ENCODE peak calls at places on chromosome 12, in seven cellular contexts. One of them, this sample, is unnamed.

GRCh38 chr12:1845427-1845826 is 25.1 kb downstream of the LRTM2 start:
- DNase-seq in cardiac muscle cell: no peak
- DNase-seq in WERI-Rb-1: peak; percentile 5
- DNase-seq in tibial artery: no peak
- DNase-seq in BJ: no peak
- DNase-seq in PC-3: no peak
- DNase-seq in mesenchymal stem cell: no peak
- DNase-seq in this sample: no peak

GRCh38 chr12:113837528-113838296 is 128.4 kb downstream of the RBM19 start:
- DNase-seq in tibial artery: no peak
- DNase-seq in BJ: no peak
- DNase-seq in WERI-Rb-1: no peak
- DNase-seq in PC-3: no peak
- DNase-seq in mesenchymal stem cell: no peak
- DNase-seq in cardiac muscle cell: no peak
- DNase-seq in this sample: no peak

GRCh38 chr12:42568952-42569916 is 20.3 kb downstream of the PRICKLE1 start:
- DNase-seq in mesenchymal stem cell: peak; percentile 66
- DNase-seq in WERI-Rb-1: no peak
- DNase-seq in PC-3: peak; percentile 75
- DNase-seq in tibial artery: no peak
- DNase-seq in BJ: peak; percentile 33
- DNase-seq in cardiac muscle cell: peak; percentile 62
- DNase-seq in this sample: peak; percentile 83

GRCh38 chr12:121765573-121765972 is 27.9 kb downstream of the RHOF start:
- DNase-seq in WERI-Rb-1: peak; percentile 86
- DNase-seq in PC-3: peak; percentile 79
- DNase-seq in mesenchymal stem cell: peak; percentile 88
- DNase-seq in cardiac muscle cell: no peak
- DNase-seq in BJ: peak; percentile 70
- DNase-seq in tibial artery: no peak
- DNase-seq in this sample: peak; percentile 91

GRCh38 chr12:59579616-59580015 is 16.2 kb upstream of the SLC16A7 start:
- DNase-seq in tibial artery: no peak
- DNase-seq in mesenchymal stem cell: no peak
- DNase-seq in cardiac muscle cell: no peak
- DNase-seq in WERI-Rb-1: no peak
- DNase-seq in BJ: no peak
- DNase-seq in PC-3: no peak
- DNase-seq in this sample: no peak

GRCh38 chr12:104230704-104231103 is 15.1 kb downstream of the TXNRD1 start:
- DNase-seq in WERI-Rb-1: no peak
- DNase-seq in BJ: no peak
- DNase-seq in PC-3: no peak
- DNase-seq in cardiac muscle cell: no peak
- DNase-seq in mesenchymal stem cell: no peak
- DNase-seq in tibial artery: no peak
- DNase-seq in this sample: no peak

GRCh38 chr12:60535363-60535762 is 939.5 kb downstream of the SLC16A7 start:
- DNase-seq in tibial artery: no peak
- DNase-seq in BJ: peak; percentile 22
- DNase-seq in PC-3: no peak
- DNase-seq in WERI-Rb-1: no peak
- DNase-seq in cardiac muscle cell: no peak
- DNase-seq in mesenchymal stem cell: peak; percentile 5
- DNase-seq in this sample: peak; percentile 2

GRCh38 chr12:48995061-48995879 is 3.9 kb downstream of the DDN start:
- DNase-seq in BJ: no peak
- DNase-seq in mesenchymal stem cell: peak; percentile 85
- DNase-seq in cardiac muscle cell: peak; percentile 93
- DNase-seq in PC-3: peak; percentile 87
- DNase-seq in tibial artery: peak; percentile 82
- DNase-seq in WERI-Rb-1: peak; percentile 93
- DNase-seq in this sample: peak; percentile 80

GRCh38 chr12:339557-340195 is 49.4 kb downstream of the KDM5A start:
- DNase-seq in PC-3: no peak
- DNase-seq in tibial artery: no peak
- DNase-seq in WERI-Rb-1: no peak
- DNase-seq in mesenchymal stem cell: no peak
- DNase-seq in BJ: no peak
- DNase-seq in cardiac muscle cell: no peak
- DNase-seq in this sample: no peak

GRCh38 chr12:111819191-111820158 is 22.6 kb upstream of the MAPKAPK5 start:
- DNase-seq in BJ: no peak
- DNase-seq in tibial artery: no peak
- DNase-seq in cardiac muscle cell: no peak
- DNase-seq in PC-3: peak; percentile 56
- DNase-seq in WERI-Rb-1: no peak
- DNase-seq in mesenchymal stem cell: peak; percentile 13
- DNase-seq in this sample: no peak

GRCh38 chr12:15152864-15153263 is 68.4 kb downstream of the RERG start:
- DNase-seq in BJ: no peak
- DNase-seq in PC-3: peak; percentile 39
- DNase-seq in tibial artery: no peak
- DNase-seq in WERI-Rb-1: no peak
- DNase-seq in cardiac muscle cell: no peak
- DNase-seq in mesenchymal stem cell: peak; percentile 91
- DNase-seq in this sample: peak; percentile 89

GRCh38 chr12:81176796-81177195 is 98.9 kb downstream of the ACSS3 start:
- DNase-seq in PC-3: no peak
- DNase-seq in cardiac muscle cell: no peak
- DNase-seq in WERI-Rb-1: no peak
- DNase-seq in mesenchymal stem cell: no peak
- DNase-seq in tibial artery: no peak
- DNase-seq in BJ: no peak
- DNase-seq in this sample: peak; percentile 38

GRCh38 chr12:4448376-4448775 is 2.8 kb upstream of the FGF6 start:
- DNase-seq in BJ: no peak
- DNase-seq in cardiac muscle cell: no peak
- DNase-seq in mesenchymal stem cell: no peak
- DNase-seq in PC-3: no peak
- DNase-seq in WERI-Rb-1: no peak
- DNase-seq in tibial artery: no peak
- DNase-seq in this sample: no peak

GRCh38 chr12:110543252-110543959 is 39.7 kb downstream of the PPTC7 start:
- DNase-seq in tibial artery: peak; percentile 97
- DNase-seq in cardiac muscle cell: no peak
- DNase-seq in WERI-Rb-1: no peak
- DNase-seq in PC-3: peak; percentile 7
- DNase-seq in mesenchymal stem cell: peak; percentile 73
- DNase-seq in BJ: no peak
- DNase-seq in this sample: peak; percentile 97

GRCh38 chr12:26648584-26648983 is 184.4 kb downstream of the ITPR2 start:
- DNase-seq in cardiac muscle cell: peak; percentile 23
- DNase-seq in tibial artery: no peak
- DNase-seq in mesenchymal stem cell: peak; percentile 90
- DNase-seq in WERI-Rb-1: no peak
- DNase-seq in PC-3: peak; percentile 82
- DNase-seq in BJ: peak; percentile 88
- DNase-seq in this sample: peak; percentile 88

GRCh38 chr12:122227341-122227740 is 1.5 kb upstream of the DIABLO start:
- DNase-seq in PC-3: no peak
- DNase-seq in WERI-Rb-1: no peak
- DNase-seq in mesenchymal stem cell: no peak
- DNase-seq in cardiac muscle cell: no peak
- DNase-seq in tibial artery: no peak
- DNase-seq in BJ: no peak
- DNase-seq in this sample: no peak

GRCh38 chr12:115354007-115354452 is 670.1 kb upstream of the TBX3 start:
- DNase-seq in BJ: peak; percentile 91
- DNase-seq in mesenchymal stem cell: peak; percentile 97
- DNase-seq in tibial artery: peak; percentile 89
- DNase-seq in PC-3: peak; percentile 98
- DNase-seq in cardiac muscle cell: no peak
- DNase-seq in WERI-Rb-1: no peak
- DNase-seq in this sample: peak; percentile 98

GRCh38 chr12:52179396-52179973 is 12.3 kb downstream of the KRT80 start:
- DNase-seq in cardiac muscle cell: no peak
- DNase-seq in tibial artery: no peak
- DNase-seq in BJ: no peak
- DNase-seq in WERI-Rb-1: no peak
- DNase-seq in PC-3: no peak
- DNase-seq in mesenchymal stem cell: no peak
- DNase-seq in this sample: no peak

GRCh38 chr12:13864081-13864673 is 117.2 kb downstream of the GRIN2B start:
- DNase-seq in tibial artery: peak; percentile 45
- DNase-seq in mesenchymal stem cell: peak; percentile 12
- DNase-seq in BJ: peak; percentile 0
- DNase-seq in WERI-Rb-1: peak; percentile 77
- DNase-seq in cardiac muscle cell: peak; percentile 84
- DNase-seq in PC-3: peak; percentile 61
- DNase-seq in this sample: peak; percentile 69

GRCh38 chr12:130815028-130815741 is 23.9 kb downstream of the STX2 start:
- DNase-seq in PC-3: no peak
- DNase-seq in tibial artery: no peak
- DNase-seq in mesenchymal stem cell: no peak
- DNase-seq in BJ: no peak
- DNase-seq in cardiac muscle cell: peak; percentile 62
- DNase-seq in WERI-Rb-1: peak; percentile 28
- DNase-seq in this sample: no peak

GRCh38 chr12:63795944-63796343 is 16.2 kb downstream of the RXYLT1 start:
- DNase-seq in BJ: no peak
- DNase-seq in tibial artery: no peak
- DNase-seq in mesenchymal stem cell: no peak
- DNase-seq in WERI-Rb-1: no peak
- DNase-seq in cardiac muscle cell: no peak
- DNase-seq in PC-3: no peak
- DNase-seq in this sample: no peak

GRCh38 chr12:76311796-76312195 is 36.4 kb downstream of the BBS10 start:
- DNase-seq in tibial artery: no peak
- DNase-seq in BJ: peak; percentile 25
- DNase-seq in mesenchymal stem cell: peak; percentile 42
- DNase-seq in cardiac muscle cell: no peak
- DNase-seq in WERI-Rb-1: no peak
- DNase-seq in PC-3: peak; percentile 43
- DNase-seq in this sample: peak; percentile 66

GRCh38 chr12:24905431-24905830 is 43.5 kb downstream of the BCAT1 start:
- DNase-seq in cardiac muscle cell: no peak
- DNase-seq in PC-3: no peak
- DNase-seq in mesenchymal stem cell: peak; percentile 71
- DNase-seq in BJ: no peak
- DNase-seq in tibial artery: no peak
- DNase-seq in WERI-Rb-1: no peak
- DNase-seq in this sample: no peak

DNA sequence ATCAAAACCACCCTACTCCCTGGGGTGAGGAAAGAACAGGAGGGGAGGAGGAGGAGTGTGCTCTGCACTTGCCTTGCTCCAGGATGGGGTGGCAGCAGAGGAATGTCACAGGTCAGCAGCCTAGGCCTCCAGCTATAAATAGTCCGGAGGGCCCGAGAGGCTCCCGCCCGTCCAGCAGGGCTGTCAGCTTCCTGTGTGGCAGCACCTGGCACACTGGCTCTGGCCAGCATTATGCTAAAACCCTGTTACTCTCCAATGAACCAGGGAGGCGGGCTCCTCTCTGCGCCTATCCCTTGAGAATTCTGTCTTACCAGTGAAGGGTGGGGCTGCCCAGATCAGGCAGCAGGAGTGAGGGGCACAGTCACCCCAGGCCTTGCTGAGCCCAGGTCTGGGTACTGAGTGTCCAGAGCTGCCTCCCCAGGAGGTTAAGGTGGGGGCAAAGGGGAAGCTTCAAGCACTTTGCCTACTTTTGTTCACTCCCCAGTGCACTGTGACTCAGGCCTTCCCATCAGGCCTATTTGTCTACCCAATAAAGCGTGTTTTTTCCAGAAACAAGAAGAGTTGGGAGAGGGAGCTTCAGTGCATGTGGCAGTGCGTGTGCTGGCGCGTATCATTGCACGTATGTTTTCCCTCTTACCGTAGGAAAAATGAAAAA is 1.1 kb upstream of the COX14 start:
- DNase-seq in BJ: no peak
- DNase-seq in WERI-Rb-1: peak; percentile 18
- DNase-seq in PC-3: peak; percentile 22
- DNase-seq in tibial artery: peak; percentile 67
- DNase-seq in cardiac muscle cell: peak; percentile 92
- DNase-seq in mesenchymal stem cell: peak; percentile 58
- DNase-seq in this sample: peak; percentile 53
- H3K4me3 ChIP-seq in BJ: no peak overlapping the region
- H3K4me3 ChIP-seq in WERI-Rb-1: no peak overlapping the region
- H3K4me3 ChIP-seq in PC-3: no peak overlapping the region
- H3K4me3 ChIP-seq in tibial artery: peak overlapping the region; percentile 38
- H3K4me3 ChIP-seq in cardiac muscle cell: no peak overlapping the region
- H3K4me3 ChIP-seq in mesenchymal stem cell: no peak overlapping the region
- H3K4me3 ChIP-seq in this sample: no peak overlapping the region

GRCh38 chr12:6824962-6825381 is 3.2 kb upstream of the P3H3 start:
- DNase-seq in PC-3: peak; percentile 26
- DNase-seq in WERI-Rb-1: no peak
- DNase-seq in cardiac muscle cell: no peak
- DNase-seq in tibial artery: no peak
- DNase-seq in mesenchymal stem cell: peak; percentile 60
- DNase-seq in BJ: no peak
- DNase-seq in this sample: peak; percentile 43
- H3K4me3 ChIP-seq in PC-3: peak overlapping the region; percentile 51
- H3K4me3 ChIP-seq in WERI-Rb-1: no peak overlapping the region
- H3K4me3 ChIP-seq in cardiac muscle cell: no peak overlapping the region
- H3K4me3 ChIP-seq in tibial artery: no peak overlapping the region
- H3K4me3 ChIP-seq in mesenchymal stem cell: no peak overlapping the region
- H3K4me3 ChIP-seq in BJ: peak overlapping the region; percentile 32
- H3K4me3 ChIP-seq in this sample: no peak overlapping the region

GRCh38 chr12:12720637-12721250 is 3.6 kb downstream of the CDKN1B start:
- DNase-seq in mesenchymal stem cell: no peak
- DNase-seq in cardiac muscle cell: no peak
- DNase-seq in WERI-Rb-1: no peak
- DNase-seq in tibial artery: no peak
- DNase-seq in PC-3: peak; percentile 7
- DNase-seq in BJ: no peak
- DNase-seq in this sample: no peak
- H3K4me3 ChIP-seq in mesenchymal stem cell: no peak overlapping the region
- H3K4me3 ChIP-seq in cardiac muscle cell: no peak overlapping the region
- H3K4me3 ChIP-seq in WERI-Rb-1: peak overlapping the region; percentile 88
- H3K4me3 ChIP-seq in tibial artery: peak overlapping the region; percentile 99
- H3K4me3 ChIP-seq in PC-3: peak overlapping the region; percentile 94
- H3K4me3 ChIP-seq in BJ: peak overlapping the region; percentile 39
- H3K4me3 ChIP-seq in this sample: peak overlapping the region; percentile 97

GRCh38 chr12:91565816-91566215 is 383.2 kb upstream of the DCN start:
- DNase-seq in cardiac muscle cell: no peak
- DNase-seq in PC-3: no peak
- DNase-seq in BJ: no peak
- DNase-seq in WERI-Rb-1: no peak
- DNase-seq in tibial artery: no peak
- DNase-seq in mesenchymal stem cell: no peak
- DNase-seq in this sample: no peak

GRCh38 chr12:91563011-91563410 is 380.4 kb upstream of the DCN start:
- DNase-seq in tibial artery: no peak
- DNase-seq in WERI-Rb-1: no peak
- DNase-seq in mesenchymal stem cell: no peak
- DNase-seq in cardiac muscle cell: no peak
- DNase-seq in BJ: no peak
- DNase-seq in PC-3: no peak
- DNase-seq in this sample: no peak

GRCh38 chr12:91565246-91565645 is 382.6 kb upstream of the DCN start:
- DNase-seq in tibial artery: no peak
- DNase-seq in mesenchymal stem cell: no peak
- DNase-seq in BJ: no peak
- DNase-seq in cardiac muscle cell: no peak
- DNase-seq in WERI-Rb-1: no peak
- DNase-seq in PC-3: peak; percentile 37
- DNase-seq in this sample: peak; percentile 22

GRCh38 chr12:91566328-91567099 is 383.9 kb upstream of the DCN start:
- DNase-seq in tibial artery: no peak
- DNase-seq in mesenchymal stem cell: no peak
- DNase-seq in WERI-Rb-1: no peak
- DNase-seq in PC-3: no peak
- DNase-seq in BJ: no peak
- DNase-seq in cardiac muscle cell: no peak
- DNase-seq in this sample: no peak

GRCh38 chr12:91562476-91562875 is 379.9 kb upstream of the DCN start:
- DNase-seq in mesenchymal stem cell: peak; percentile 21
- DNase-seq in WERI-Rb-1: no peak
- DNase-seq in cardiac muscle cell: no peak
- DNase-seq in BJ: no peak
- DNase-seq in tibial artery: no peak
- DNase-seq in PC-3: no peak
- DNase-seq in this sample: no peak
- H3K4me3 ChIP-seq in mesenchymal stem cell: no peak overlapping the region
- H3K4me3 ChIP-seq in WERI-Rb-1: no peak overlapping the region
- H3K4me3 ChIP-seq in cardiac muscle cell: no peak overlapping the region
- H3K4me3 ChIP-seq in BJ: no peak overlapping the region
- H3K4me3 ChIP-seq in tibial artery: no peak overlapping the region
- H3K4me3 ChIP-seq in PC-3: no peak overlapping the region
- H3K4me3 ChIP-seq in this sample: no peak overlapping the region